ENCODE peak calls at places on chromosome 12, in four cellular contexts. M is H9, A is GM23338, U is GM23248. D is an unnamed sample. For H3K79me2, the result is how much of the 10 kb centered on the place peaks cover.

GRCh38 chr12:73973486-73973885 is 564.1 kb upstream of the ATXN7L3B start:
- DNase-seq in M (no peak), A (no peak), U (no peak), D (no peak)

GRCh38 chr12:92070864-92071445 is 74.7 kb downstream of the BTG1 start:
- DNase-seq in M (no peak), A (no peak), U (no peak), D (no peak)

GRCh38 chr12:24021164-24021502 is 71.7 kb upstream of the SOX5 start:
- DNase-seq in M (no peak), A (no peak), U (no peak), D (no peak)

GRCh38 chr12:126726481-126727217 is 1540.3 kb upstream of the TMEM132C start:
- DNase-seq in M (peak), A (peak), U (no peak), D (no peak)

GRCh38 chr12:101909646-101910045 is 32.3 kb downstream of the DRAM1 start:
- DNase-seq in M (no peak), A (no peak), U (no peak), D (no peak)

GRCh38 chr12:117241697-117242096 is 51.4 kb upstream of the FBXO21 start:
- DNase-seq in M (no peak), A (no peak), U (no peak), D (no peak)

GRCh38 chr12:57519758-57520007 is 631 bp downstream of the DDIT3 start:
- DNase-seq in M (peak), A (no peak), U (no peak), D (no peak)

GRCh38 chr12:25421651-25422150 is 131.4 kb downstream of the LMNTD1 start:
- DNase-seq in M (no peak), A (no peak), U (peak), D (no peak)

GRCh38 chr12:48851883-48852733 is at the start of gene DDX23:
- DNase-seq in M (peak), A (peak), U (peak), D (peak)

GRCh38 chr12:107355004-107355565 is 261.7 kb upstream of the CRY1 start:
- DNase-seq in M (no peak), A (no peak), U (no peak), D (no peak)

GRCh38 chr12:106865685-106866084 is 90.0 kb upstream of the TMEM263 start:
- DNase-seq in M (peak), A (peak), U (no peak), D (no peak)

GRCh38 chr12:80032967-80033366 is 66.4 kb upstream of the OTOGL start:
- DNase-seq in M (no peak), A (no peak), U (peak), D (no peak)

GRCh38 chr12:98514984-98515367 is 414 bp upstream of the TMPO start:
- DNase-seq in M (no peak), A (no peak), U (no peak), D (no peak)

GRCh38 chr12:48189331-48190125 is 6.1 kb downstream of the CCDC184 start:
- DNase-seq in M (peak), A (peak), U (peak), D (peak)

GRCh38 chr12:47882796-47883546 is 21.8 kb downstream of the VDR start:
- DNase-seq in M (no peak), A (peak), U (peak), D (peak)

GRCh38 chr12:4196805-4197420 is 76.6 kb upstream of the CCND2 start:
- DNase-seq in M (no peak), A (no peak), U (no peak), D (no peak)

GRCh38 chr12:12859690-12860089 is 31.7 kb upstream of the GPRC5A start:
- DNase-seq in M (no peak), A (no peak), U (peak), D (no peak)

GRCh38 chr12:102562836-102563425 is 82.6 kb upstream of the IGF1 start:
- DNase-seq in M (no peak), A (peak), U (no peak), D (no peak)

GRCh38 chr12:122880668-122881067 is 15.3 kb downstream of the VPS37B start:
- DNase-seq in M (no peak), A (peak), U (peak), D (peak)

GRCh38 chr12:26047401-26048226 is 77.2 kb downstream of the BHLHE41 start:
- DNase-seq in M (peak), A (peak), U (no peak), D (no peak)

GRCh38 chr12:57576613-57577160 is 14.3 kb upstream of the PIP4K2C start:
- DNase-seq in M (no peak), A (no peak), U (no peak), D (no peak)

GRCh38 chr12:75959506-75959905 is 72.1 kb downstream of the PHLDA1 start:
- DNase-seq in M (no peak), A (no peak), U (peak), D (no peak)

GRCh38 chr12:22409071-22409951 is 74.8 kb upstream of the ST8SIA1 start:
- DNase-seq in M (no peak), A (no peak), U (peak), D (no peak)

GRCh38 chr12:70351076-70351475 is 15.0 kb upstream of the KCNMB4 start:
- DNase-seq in M (no peak), A (no peak), U (no peak), D (no peak)

GRCh38 chr12:66629138-66629880 is 49.6 kb downstream of the GRIP1 start:
- DNase-seq in M (no peak), A (no peak), U (no peak), D (no peak)

GRCh38 chr12:90593596-90594290 is 361.2 kb downstream of the CCER1 start:
- DNase-seq in M (no peak), A (no peak), U (no peak), D (no peak)

GRCh38 chr12:5012337-5012736 is 31.3 kb upstream of the KCNA5 start:
- DNase-seq in M (no peak), A (no peak), U (no peak), D (no peak)

GRCh38 chr12:113005759-113006158 is 27.4 kb downstream of the OAS2 start:
- DNase-seq in M (no peak), A (peak), U (peak), D (no peak)

GRCh38 chr12:9736931-9737705 is 4.2 kb upstream of the CLECL1 start:
- DNase-seq in M (no peak), A (no peak), U (no peak), D (peak)

GRCh38 chr12:106584104-106585064 is 1.6 kb downstream of the RFX4 start:
- DNase-seq in M (peak), A (peak), U (no peak), D (peak)

GRCh38 chr12:96419576-96420254 is 19.5 kb upstream of the CDK17 start:
- DNase-seq in M (no peak), A (no peak), U (no peak), D (no peak)

GRCh38 chr12:89825591-89826449 is 117.2 kb upstream of the ATP2B1 start:
- DNase-seq in M (no peak), A (no peak), U (no peak), D (peak)

GRCh38 chr12:74515849-74516248 is 21.8 kb upstream of the ATXN7L3B start:
- DNase-seq in M (no peak), A (no peak), U (no peak), D (no peak)

GRCh38 chr12:60539592-60539991 is 943.8 kb downstream of the SLC16A7 start:
- DNase-seq in M (no peak), A (no peak), U (peak), D (no peak)

GRCh38 chr12:15131462-15131861 is 89.8 kb downstream of the RERG start:
- DNase-seq in M (no peak), A (no peak), U (peak), D (peak)

GRCh38 chr12:27291862-27292261 is 40.8 kb upstream of the BMAL2 start:
- DNase-seq in M (no peak), A (no peak), U (no peak), D (no peak)
- H3K79me2 ChIP-seq in M (under half), A (under half), U (half or more), D (half or more)

GRCh38 chr12:131928765-131929529 is at the start of gene PUS1:
- DNase-seq in M (peak), A (peak), U (peak), D (peak)

GRCh38 chr12:131930510-131930909 is 1.4 kb downstream of the PUS1 start:
- DNase-seq in M (no peak), A (no peak), U (no peak), D (no peak)

GRCh38 chr12:131929530-131930456 is 717 bp downstream of the PUS1 start:
- DNase-seq in M (peak), A (no peak), U (peak), D (peak)

GRCh38 chr12:131928080-131928764 is 854 bp upstream of the PUS1 start:
- DNase-seq in M (peak), A (peak), U (no peak), D (no peak)

DNA sequence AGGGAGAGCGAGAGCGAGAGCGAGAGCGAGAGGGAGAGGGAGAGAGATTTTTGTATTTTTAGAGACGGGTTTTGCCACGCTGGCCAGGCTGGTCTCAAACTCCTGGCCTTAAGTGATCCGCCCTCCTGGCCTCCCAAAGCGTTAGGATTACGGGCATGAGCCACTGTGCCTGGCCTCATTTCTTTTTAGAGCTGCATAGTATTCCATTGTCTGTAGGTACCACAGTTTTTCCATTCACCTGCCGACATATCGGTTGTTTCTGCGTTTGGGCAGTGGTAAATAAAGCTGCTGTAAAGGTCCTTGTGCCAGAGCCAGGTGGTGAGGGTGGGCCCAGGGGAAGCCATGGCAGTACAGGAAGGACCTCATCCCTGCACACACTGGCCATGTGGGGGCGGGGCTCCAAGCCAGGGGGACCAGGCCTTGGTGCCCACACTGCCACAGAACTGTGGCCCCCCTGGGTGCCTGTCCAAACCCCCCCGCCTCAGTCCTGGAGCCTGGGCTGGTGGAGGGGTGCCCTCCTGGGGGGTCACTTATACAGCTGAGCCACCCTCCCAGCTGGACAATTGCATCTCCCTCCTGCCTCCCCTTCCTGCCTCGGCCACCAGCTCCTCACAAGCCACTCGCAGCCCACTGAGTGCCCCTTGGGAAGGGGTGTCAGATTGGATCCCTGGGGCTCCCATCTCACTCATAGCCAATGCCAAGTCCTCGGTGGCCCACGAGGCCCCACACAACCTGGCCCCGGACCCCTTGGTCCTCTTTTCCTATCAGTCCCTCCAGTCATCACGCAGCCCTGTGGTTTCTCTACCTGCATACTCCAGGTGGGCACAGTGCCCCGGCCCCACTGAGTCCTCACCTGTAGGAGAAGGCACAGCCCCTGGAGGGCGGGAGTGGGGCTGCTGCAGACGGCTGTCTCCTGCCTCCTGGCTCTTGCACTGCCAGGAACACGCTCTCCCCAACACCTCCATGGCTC is 1.7 kb upstream of the PUS1 start:
- DNase-seq in M (peak), A (no peak), U (no peak), D (peak)
- H3K4me2 ChIP-seq in M (peak), A (peak), U (no peak), D (no peak)

DNA sequence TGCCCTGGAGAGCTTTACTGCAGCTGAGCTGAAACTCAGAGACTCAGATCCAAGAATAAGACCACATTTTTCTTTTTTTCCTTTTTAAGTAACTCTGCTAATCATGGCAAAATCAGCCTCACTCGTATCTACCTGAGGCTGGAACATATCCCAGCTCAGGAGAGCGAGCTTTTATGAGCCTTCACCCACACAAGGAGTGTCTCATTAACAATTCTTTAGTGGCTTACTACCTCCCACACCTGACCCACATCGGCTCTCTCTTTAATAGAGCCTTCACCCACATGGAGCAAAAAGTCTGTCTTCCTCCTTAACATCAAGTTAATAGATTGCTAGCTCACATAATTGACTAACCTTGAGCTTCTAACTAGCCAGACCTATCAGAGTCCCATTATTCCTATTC is 18.3 kb upstream of the CERS5 start:
- DNase-seq in M (no peak), A (no peak), U (peak), D (no peak)
- H2AFZ ChIP-seq in M (no peak), A (no peak), U (no peak), D (no peak)

GRCh38 chr12:54024581-54024980 is 3.7 kb upstream of the HOXC6 start:
- DNase-seq in M (no peak), A (no peak), U (peak), D (no peak)

GRCh38 chr12:54028324-54029201 is at the start of gene HOXC6:
- DNase-seq in M (no peak), A (peak), U (peak), D (no peak)

GRCh38 chr12:54025507-54026393 is 2.5 kb upstream of the HOXC6 start:
- DNase-seq in M (no peak), A (peak), U (peak), D (no peak)

GRCh38 chr12:54027442-54027786 is 826 bp upstream of the HOXC6 start:
- DNase-seq in M (no peak), A (no peak), U (peak), D (no peak)

GRCh38 chr12:54026640-54027441 is 1.4 kb upstream of the HOXC6 start:
- DNase-seq in M (no peak), A (no peak), U (peak), D (no peak)
- H3K79me2 ChIP-seq in M (under half), A (under half), U (half or more), D (half or more)

DNA sequence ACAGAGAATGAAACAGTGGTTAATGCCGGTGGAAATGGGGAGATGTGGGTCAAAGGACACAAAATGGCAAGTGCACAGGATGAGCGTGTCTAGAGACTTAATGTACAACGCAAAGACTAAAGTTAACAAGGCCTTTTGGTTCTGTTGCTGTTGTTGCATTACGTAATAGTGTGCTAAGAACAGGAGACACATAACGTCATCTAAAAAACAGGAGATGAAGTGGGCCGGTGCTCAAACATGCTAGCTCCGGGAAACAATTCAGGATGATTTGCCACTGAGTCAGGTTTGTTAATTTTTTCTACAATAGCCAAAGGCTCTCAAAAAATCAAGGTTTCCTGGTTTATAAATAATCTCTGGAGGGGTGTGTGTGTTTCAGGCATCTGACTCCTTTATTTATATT is 55.5 kb downstream of the ETV6 start:
- DNase-seq in M (no peak), A (no peak), U (peak), D (no peak)
- H3K4me2 ChIP-seq in M (no peak), A (no peak), U (peak), D (no peak)

GRCh38 chr12:95073698-95074520 is 491 bp upstream of the NR2C1 start:
- DNase-seq in M (peak), A (no peak), U (peak), D (no peak)
- H2AFZ ChIP-seq in M (no peak), A (peak), U (peak), D (peak)

GRCh38 chr12:124482901-124483799 is 84.3 kb downstream of the NCOR2 start:
- DNase-seq in M (no peak), A (no peak), U (no peak), D (no peak)
- H3K79me2 ChIP-seq in M (under half), A (under half), U (under half), D (under half)

DNA sequence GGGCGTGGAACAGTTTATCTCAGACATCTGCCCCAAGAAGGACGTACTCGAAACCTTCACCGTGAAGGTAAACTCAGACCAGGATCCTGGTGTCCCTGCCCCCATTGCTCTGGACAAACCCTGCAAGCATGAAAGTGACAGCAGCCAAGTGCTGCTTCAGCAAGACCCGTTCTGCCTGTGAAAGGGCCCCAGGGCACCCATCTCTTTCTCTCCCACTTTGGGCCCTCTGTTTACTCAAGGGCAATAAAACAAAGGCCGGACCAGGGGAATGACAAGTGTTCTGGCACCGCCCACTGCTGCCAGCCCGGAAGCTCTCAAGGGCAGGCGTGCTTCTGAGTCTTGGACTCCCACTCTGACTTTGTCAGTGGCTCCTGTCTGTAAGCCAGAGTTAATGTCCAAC is 35.3 kb downstream of the CD9 start:
- DNase-seq in M (no peak), A (no peak), U (no peak), D (no peak)
- H3K4me2 ChIP-seq in M (no peak), A (no peak), U (no peak), D (no peak)

DNA sequence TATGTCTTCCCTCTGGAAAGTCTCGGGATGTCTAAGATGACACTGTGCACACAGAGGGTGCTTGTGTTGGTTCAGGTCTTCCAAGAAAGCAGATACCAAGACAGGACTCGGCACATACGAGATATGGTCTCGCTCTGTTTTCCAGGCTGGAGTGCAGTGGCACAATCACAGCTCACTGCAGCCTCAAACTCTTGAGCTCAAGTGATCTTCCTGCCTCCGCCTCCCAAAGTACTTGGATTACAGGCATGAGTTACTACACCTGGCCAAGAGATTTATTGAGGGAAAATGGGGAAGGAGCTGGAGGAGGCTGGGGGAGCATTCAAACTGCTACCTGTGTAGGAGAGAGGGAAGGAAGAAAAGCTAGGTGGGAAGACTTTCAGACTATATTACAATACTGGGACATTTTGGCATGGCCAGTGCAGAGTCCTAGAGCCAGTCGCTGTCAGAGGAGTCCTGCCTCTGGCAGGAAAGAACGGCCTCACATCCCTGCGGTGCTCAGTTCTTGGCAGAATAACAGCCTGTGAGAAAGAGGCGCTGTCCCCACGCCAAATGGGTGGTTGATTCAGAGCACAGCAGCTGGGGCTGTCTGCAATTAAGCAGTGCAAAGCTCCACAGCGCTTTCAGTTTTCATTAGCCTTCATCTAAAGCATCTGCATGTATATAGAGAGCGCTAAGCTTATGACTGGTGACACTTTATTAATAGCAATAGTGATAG is 18.3 kb downstream of the SLC17A8 start:
- DNase-seq in M (no peak), A (peak), U (peak), D (peak)
- H2AFZ ChIP-seq in M (no peak), A (peak), U (no peak), D (no peak)

D was measured in osteoblast.